ENCODE peak calls at places on chromosomes 11 and 22, in seven cellular contexts. D is AG10803, B is pancreas, N is fibroblast of mammary gland, O is Panc1, W is OCI-LY7, Q is dorsolateral prefrontal cortex. M is an unnamed sample.

GRCh38 chr11:104581246-104581980 is 316.8 kb downstream of the CASP12 start:
- DNase-seq in D (no peak), B (no peak), N (peak), O (no peak), W (no peak), Q (no peak), M (no peak)

GRCh38 chr11:128776434-128777284 is 82.8 kb downstream of the FLI1 start:
- DNase-seq in D (peak), B (peak), N (peak), O (no peak), W (peak), Q (no peak), M (peak)

GRCh38 chr22:42116848-42117424 is 13.7 kb downstream of the CYP2D6 start:
- DNase-seq in D (peak), B (no peak), N (peak), O (no peak), W (peak), Q (no peak), M (no peak)

GRCh38 chr22:42926768-42927167 is 69.7 kb upstream of the ARFGAP3 start:
- DNase-seq in D (no peak), B (no peak), N (no peak), O (no peak), W (no peak), Q (no peak), M (no peak)

GRCh38 chr11:117934526-117935307 is 5.5 kb upstream of the TMPRSS13 start:
- DNase-seq in D (no peak), B (no peak), N (no peak), O (no peak), W (no peak), Q (no peak), M (no peak)

GRCh38 chr11:17839973-17840611 is 105.5 kb downstream of the KCNC1 start:
- DNase-seq in D (no peak), B (no peak), N (peak), O (no peak), W (no peak), Q (no peak), M (no peak)

GRCh38 chr22:21700822-21701221 is 34.8 kb downstream of the YPEL1 start:
- DNase-seq in D (no peak), B (no peak), N (no peak), O (no peak), W (no peak), Q (no peak), M (no peak)

GRCh38 chr11:19018901-19019300 is 41.6 kb downstream of the MRGPRX2 start:
- DNase-seq in D (no peak), B (no peak), N (no peak), O (no peak), W (no peak), Q (no peak), M (no peak)

GRCh38 chr11:48109046-48109666 is 107.5 kb upstream of the OR4B1 start:
- DNase-seq in D (peak), B (no peak), N (peak), O (no peak), W (peak), Q (no peak), M (peak)

GRCh38 chr11:39174965-39175364 is 2284.5 kb downstream of the LRRC4C start:
- DNase-seq in D (no peak), B (no peak), N (no peak), O (no peak), W (no peak), Q (no peak), M (no peak)

GRCh38 chr11:13114566-13115465 is 105.7 kb downstream of the RASSF10 start:
- DNase-seq in D (no peak), B (no peak), N (no peak), O (no peak), W (no peak), Q (no peak), M (peak)

GRCh38 chr11:59829358-59829757 is 15.9 kb downstream of the CBLIF start:
- DNase-seq in D (no peak), B (no peak), N (no peak), O (no peak), W (no peak), Q (no peak), M (no peak)
- H3K4me3 ChIP-seq in D (no peak), B (no peak), N (no peak), O (no peak), W (no peak), Q (no peak), M (no peak)

DNA sequence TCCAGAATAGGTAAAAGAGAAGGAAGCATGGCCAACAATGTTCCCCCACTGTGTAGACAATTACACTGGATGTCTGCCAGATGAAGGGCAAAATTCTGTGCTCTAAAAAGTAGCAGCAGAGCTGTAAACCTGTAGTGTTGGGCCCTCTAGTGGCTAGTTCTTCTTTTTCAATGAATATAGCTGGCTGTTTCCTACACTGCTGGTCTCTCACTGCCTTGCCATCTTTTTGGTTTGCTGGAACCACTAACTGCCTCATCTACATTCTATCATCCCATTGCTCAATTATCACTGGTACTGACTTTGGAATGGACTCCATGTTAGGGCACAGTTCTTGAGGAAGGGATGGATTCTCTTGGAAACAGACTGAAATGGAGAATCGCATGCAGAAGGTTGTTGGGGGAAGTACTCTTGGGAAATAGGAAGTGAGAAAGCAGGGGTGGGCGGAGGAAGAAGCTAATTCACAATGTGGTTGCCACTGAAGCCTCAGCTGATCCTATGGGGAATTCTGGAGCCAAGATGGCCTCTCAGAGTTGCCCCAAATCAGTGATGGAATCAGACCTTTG is 17.9 kb downstream of the KCNE3 start:
- DNase-seq in D (peak), B (no peak), N (peak), O (peak), W (peak), Q (no peak), M (peak)
- H3K4me3 ChIP-seq in D (no peak), B (no peak), N (no peak), O (no peak), W (no peak), Q (no peak), M (no peak)

GRCh38 chr11:92057849-92058442 is 166.7 kb upstream of the FAT3 start:
- DNase-seq in D (no peak), B (no peak), N (no peak), O (no peak), W (no peak), Q (no peak), M (no peak)
- H3K4me3 ChIP-seq in D (no peak), B (no peak), N (no peak), O (no peak), W (no peak), Q (no peak), M (no peak)

GRCh38 chr11:129947474-129947873 is 52.1 kb upstream of the NFRKB start:
- DNase-seq in D (no peak), B (no peak), N (no peak), O (no peak), W (peak), Q (no peak), M (no peak)
- H3K4me3 ChIP-seq in D (no peak), B (no peak), N (no peak), O (no peak), W (peak), Q (no peak), M (no peak)

GRCh38 chr11:119030029-119030328 is 698 bp downstream of the SLC37A4 start:
- DNase-seq in D (no peak), B (no peak), N (no peak), O (no peak), W (no peak), Q (no peak), M (no peak)

GRCh38 chr11:119029069-119029339 is 1.7 kb downstream of the SLC37A4 start:
- DNase-seq in D (no peak), B (no peak), N (no peak), O (no peak), W (no peak), Q (no peak), M (no peak)

GRCh38 chr11:119030329-119031047 is at the start of gene SLC37A4:
- DNase-seq in D (peak), B (peak), N (peak), O (peak), W (peak), Q (peak), M (peak)

GRCh38 chr11:119029340-119030028 is 1.2 kb downstream of the SLC37A4 start:
- DNase-seq in D (no peak), B (peak), N (no peak), O (no peak), W (no peak), Q (no peak), M (peak)

GRCh38 chr11:119031912-119032280 is 1.2 kb upstream of the SLC37A4 start:
- DNase-seq in D (no peak), B (no peak), N (no peak), O (no peak), W (no peak), Q (no peak), M (no peak)
- H3K4me3 ChIP-seq in D (no peak), B (no peak), N (no peak), O (no peak), W (no peak), Q (no peak), M (no peak)

GRCh38 chr22:30940655-30941362 is 27.8 kb downstream of the MORC2 start:
- DNase-seq in D (no peak), B (no peak), N (no peak), O (no peak), W (no peak), Q (no peak), M (no peak)
- H3K4me3 ChIP-seq in D (no peak), B (no peak), N (no peak), O (no peak), W (no peak), Q (no peak), M (no peak)

DNA sequence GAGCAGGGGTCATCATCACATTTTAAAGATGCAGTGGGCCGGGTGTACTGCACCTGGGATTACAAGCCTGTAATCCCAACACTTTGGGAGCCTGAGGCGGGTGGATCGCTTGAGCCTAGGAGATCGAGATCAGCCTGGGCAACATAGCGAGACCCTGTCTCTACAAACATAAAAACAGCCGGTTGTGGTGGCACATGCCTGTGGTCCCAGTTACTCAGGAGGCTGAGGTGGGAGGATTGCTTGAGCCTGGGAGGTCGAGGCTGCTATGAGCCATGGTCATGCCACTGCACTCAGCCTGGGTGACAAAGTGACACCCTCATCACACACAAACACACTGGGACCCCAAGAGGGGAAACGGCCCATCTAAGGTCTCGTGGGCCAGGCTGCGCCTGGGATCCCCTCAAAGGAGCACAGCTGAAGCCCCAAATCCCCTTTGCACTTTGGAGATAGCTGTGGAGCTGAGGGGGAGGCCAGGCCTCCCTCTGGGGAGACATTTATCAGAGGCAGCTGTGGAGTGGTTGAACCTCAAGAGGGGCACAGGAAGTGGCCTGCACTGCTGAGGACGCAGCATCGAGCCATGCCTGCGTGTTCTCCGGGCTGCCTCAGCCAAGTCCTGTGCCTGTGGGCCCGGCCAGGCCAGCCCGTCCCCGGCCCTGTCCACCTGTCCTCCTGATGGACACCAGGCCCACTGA is 27.5 kb downstream of the OSBPL5 start:
- DNase-seq in D (no peak), B (no peak), N (peak), O (no peak), W (no peak), Q (no peak), M (no peak)
- H3K4me3 ChIP-seq in D (no peak), B (no peak), N (no peak), O (no peak), W (no peak), Q (no peak), M (no peak)

DNA sequence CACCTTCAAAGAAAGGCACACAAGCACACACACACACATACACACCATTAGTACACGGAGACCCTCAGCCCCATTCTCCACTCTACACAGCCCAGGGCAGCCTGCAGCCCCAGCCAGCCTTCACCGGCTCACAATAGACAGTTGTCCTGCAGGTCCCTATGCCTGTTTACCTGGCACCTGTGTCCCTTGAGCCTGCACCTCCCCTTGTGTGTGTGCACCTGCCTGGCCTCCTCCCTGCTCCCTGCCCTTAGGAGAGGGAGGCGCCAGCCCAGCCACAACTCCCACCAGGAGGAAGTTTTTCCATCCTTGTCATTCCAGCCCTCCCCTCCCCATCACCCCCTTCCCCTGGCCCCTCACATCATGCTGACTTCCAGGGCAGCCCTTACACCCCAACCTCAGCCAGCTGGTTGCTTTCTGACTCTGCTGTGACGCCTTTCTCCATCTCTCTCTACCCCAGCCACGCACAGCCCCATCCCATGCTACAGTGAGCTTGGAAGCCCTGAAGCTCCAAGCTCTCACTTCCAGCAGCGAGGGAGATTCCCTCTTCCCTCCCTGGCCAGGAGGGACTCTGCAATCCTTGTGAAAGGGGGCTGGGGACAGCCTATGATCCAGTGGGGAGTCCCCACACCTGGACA is 4.4 kb downstream of the AHNAK start:
- DNase-seq in D (no peak), B (no peak), N (no peak), O (no peak), W (no peak), Q (no peak), M (no peak)
- H3K4me3 ChIP-seq in D (peak), B (no peak), N (peak), O (peak), W (no peak), Q (peak), M (peak)

M was measured in GM12865.